ENCODE peak calls at places on chromosomes 3 and 15, in ten cellular contexts. X is IMR-90, J is HepG2, S is NB4, R is transverse colon, C is gastrocnemius medialis, K is heart left ventricle, W is body of pancreas, Q is ovary, U is adrenal gland. Z is an unnamed sample.

GRCh38 chr3:41258239-41258800 is 59.0 kb downstream of the CTNNB1 start:
- DNase-seq in S (no peak), R (no peak), X (no peak), Q (no peak), K (no peak), C (no peak), U (no peak), J (no peak), W (no peak), Z (no peak)

GRCh38 chr15:75069301-75069925 is 46.0 kb downstream of the PPCDC start:
- DNase-seq in S (peak), X (no peak), K (no peak), U (no peak), W (no peak), R (no peak), C (no peak), J (no peak), Q (no peak), Z (no peak)

GRCh38 chr3:46296826-46297225 is 54.6 kb downstream of the CCR3 start:
- DNase-seq in W (no peak), S (no peak), Q (no peak), U (no peak), J (no peak), K (no peak), X (no peak), C (no peak), R (no peak), Z (no peak)

GRCh38 chr3:165622356-165622755 is 214.9 kb downstream of the BCHE start:
- DNase-seq in U (no peak), X (no peak), Q (no peak), J (no peak), S (no peak), C (no peak), W (no peak), R (no peak), K (no peak), Z (no peak)

GRCh38 chr15:48696627-48697312 is 51.3 kb upstream of the FBN1 start:
- DNase-seq in R (no peak), X (peak), W (no peak), Q (no peak), S (peak), C (no peak), K (no peak), J (no peak), U (no peak), Z (no peak)

GRCh38 chr15:22808761-22809280 is 22.4 kb downstream of the NIPA1 start:
- DNase-seq in Q (no peak), C (no peak), X (no peak), U (no peak), K (no peak), S (no peak), J (no peak), W (no peak), R (no peak), Z (no peak)

GRCh38 chr3:99950921-99951320 is 133.3 kb downstream of the CMSS1 start:
- DNase-seq in U (no peak), Q (no peak), X (no peak), C (no peak), R (no peak), J (no peak), K (no peak), S (peak), W (no peak), Z (no peak)

GRCh38 chr15:77493324-77493907 is 72.7 kb downstream of the HMG20A start:
- DNase-seq in S (peak), W (no peak), J (no peak), R (no peak), Q (no peak), K (no peak), C (no peak), X (peak), U (no peak), Z (no peak)

GRCh38 chr15:99110581-99111320 is 5.9 kb downstream of the SYNM start:
- DNase-seq in R (no peak), X (peak), Q (no peak), S (no peak), U (no peak), W (no peak), C (peak), K (no peak), J (no peak), Z (no peak)

GRCh38 chr3:48400824-48401433 is 28.9 kb downstream of the FBXW12 start:
- DNase-seq in R (peak), U (peak), X (peak), C (peak), S (peak), J (peak), W (peak), K (peak), Q (peak), Z (peak)

GRCh38 chr3:171230857-171231256 is 204.3 kb upstream of the SLC2A2 start:
- DNase-seq in S (no peak), R (no peak), X (no peak), K (peak), Q (no peak), U (peak), C (no peak), J (no peak), W (no peak), Z (no peak)

GRCh38 chr15:48581221-48581620 is 64.3 kb downstream of the FBN1 start:
- DNase-seq in J (no peak), C (no peak), K (no peak), R (no peak), S (no peak), Q (no peak), U (no peak), W (no peak), X (no peak), Z (no peak)

GRCh38 chr3:152087153-152087552 is 181.6 kb upstream of the MBNL1 start:
- DNase-seq in W (no peak), K (no peak), U (no peak), J (no peak), R (no peak), S (no peak), C (no peak), X (no peak), Q (no peak), Z (no peak)

GRCh38 chr3:47613723-47614122 is 35.1 kb upstream of the CSPG5 start:
- DNase-seq in J (no peak), X (no peak), S (no peak), R (no peak), U (no peak), Q (no peak), W (peak), C (no peak), K (no peak), Z (no peak)

GRCh38 chr3:141707741-141708203 is 30.3 kb upstream of the RNF7 start:
- DNase-seq in C (no peak), K (no peak), R (no peak), U (no peak), J (no peak), S (no peak), Q (no peak), X (peak), W (no peak), Z (no peak)

GRCh38 chr3:24340966-24341365 is 153.7 kb downstream of the THRB start:
- DNase-seq in R (no peak), X (no peak), J (no peak), W (no peak), Q (no peak), C (no peak), K (no peak), S (no peak), U (no peak), Z (no peak)

GRCh38 chr3:112124901-112125607 is 8.0 kb downstream of the GCSAM start:
- DNase-seq in K (no peak), W (no peak), X (no peak), J (no peak), R (no peak), C (no peak), Q (no peak), U (no peak), S (no peak), Z (no peak)

GRCh38 chr3:47016934-47017435 is 37.5 kb downstream of the NBEAL2 start:
- DNase-seq in X (peak), Q (no peak), J (no peak), R (no peak), S (peak), U (peak), K (no peak), C (no peak), W (no peak), Z (peak)

GRCh38 chr3:45644063-45644462 is 45.1 kb upstream of the SACM1L start:
- DNase-seq in X (peak), Q (no peak), C (no peak), J (peak), K (no peak), W (no peak), R (no peak), U (no peak), S (no peak), Z (no peak)

DNA sequence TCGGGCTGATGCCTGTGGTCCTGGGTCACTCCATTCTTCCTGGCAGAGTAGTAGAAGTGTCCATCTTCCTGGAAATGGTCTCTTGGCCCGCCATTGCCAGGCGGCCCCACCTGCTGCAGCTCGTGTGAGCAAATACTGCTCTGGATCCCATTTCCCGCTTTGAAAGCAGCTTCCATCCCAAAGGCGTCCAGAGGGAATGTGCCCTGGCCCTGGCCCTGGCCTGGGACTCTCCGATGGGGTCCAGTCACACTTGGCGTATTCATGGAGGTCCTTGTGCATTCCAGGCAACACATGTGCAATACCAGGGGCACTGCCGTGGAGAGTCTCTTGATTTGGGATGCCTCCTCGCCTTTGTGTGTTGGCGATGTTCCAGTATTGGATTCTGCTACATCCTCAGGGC is 111.1 kb downstream of the SNRPN start:
- DNase-seq in U (no peak), Q (no peak), X (no peak), S (no peak), W (no peak), R (no peak), K (peak), C (no peak), J (no peak), Z (no peak)
- TF ChIP-seq POLR2A in U (no peak), Q (no peak), X (no peak), S (no peak), W (no peak), R (no peak), K (no peak), C (no peak), J (no peak), Z (no peak)

DNA sequence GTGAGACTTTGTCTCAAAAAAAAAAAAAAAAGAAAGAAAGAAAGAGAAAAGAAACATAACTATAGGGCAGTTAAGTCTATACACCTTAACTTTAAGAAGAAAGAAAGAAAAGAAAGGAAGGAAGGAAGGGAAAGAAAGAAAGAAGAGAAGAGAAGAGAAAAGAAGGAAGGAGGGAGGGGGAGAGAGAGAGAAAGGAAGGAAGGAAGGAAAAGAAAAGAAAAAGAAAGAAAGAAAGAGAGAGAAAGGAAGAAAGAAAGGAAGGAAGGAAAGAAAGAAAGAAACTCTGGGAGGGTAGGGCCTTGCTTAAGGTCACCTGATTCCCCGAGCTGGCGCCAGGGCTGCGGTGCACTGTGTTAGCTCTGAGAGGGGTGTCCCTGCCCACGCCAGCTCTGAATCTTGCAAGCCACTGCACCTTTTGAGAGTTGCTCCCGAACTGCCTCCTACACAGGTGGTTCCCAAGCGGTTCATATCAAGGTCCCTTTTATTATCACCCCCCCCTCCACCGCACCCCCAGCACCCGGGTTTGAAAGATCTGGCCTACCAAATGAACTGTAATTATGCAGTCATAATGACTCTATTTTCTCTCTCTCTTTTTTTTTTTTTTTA is 39.2 kb upstream of the VPS8 start:
- DNase-seq in X (no peak), Q (no peak), J (no peak), C (no peak), U (no peak), S (no peak), K (no peak), R (no peak), W (peak), Z (no peak)
- H3K4me3 ChIP-seq in X (no peak), Q (no peak), J (no peak), C (no peak), U (no peak), S (no peak), K (no peak), R (no peak), W (no peak), Z (no peak)

DNA sequence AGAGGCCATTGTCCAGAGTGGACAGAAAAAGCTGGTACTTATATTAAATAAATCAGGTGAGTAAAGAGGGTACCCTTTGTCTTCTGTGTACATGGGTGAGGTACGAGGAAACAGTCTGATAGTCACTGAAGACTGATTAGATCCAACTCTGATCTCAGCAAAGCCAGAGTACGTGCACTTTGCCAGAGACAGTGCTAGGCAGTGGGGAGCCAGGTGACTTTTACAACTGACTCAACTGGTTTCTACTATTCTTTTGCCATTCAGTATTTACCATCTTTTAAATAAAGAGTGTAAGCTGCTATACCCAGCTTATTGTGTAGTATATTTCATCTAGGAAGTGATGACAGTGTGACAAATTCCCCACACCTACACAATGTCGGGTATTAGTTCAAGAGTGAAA is 3.3 kb downstream of the GNL3 start:
- DNase-seq in Q (no peak), U (no peak), X (no peak), J (no peak), R (no peak), W (no peak), S (no peak), C (no peak), K (no peak), Z (no peak)
- TF ChIP-seq POLR2A in Q (no peak), U (no peak), X (no peak), J (no peak), R (no peak), W (no peak), S (no peak), C (no peak), K (no peak), Z (no peak)

DNA sequence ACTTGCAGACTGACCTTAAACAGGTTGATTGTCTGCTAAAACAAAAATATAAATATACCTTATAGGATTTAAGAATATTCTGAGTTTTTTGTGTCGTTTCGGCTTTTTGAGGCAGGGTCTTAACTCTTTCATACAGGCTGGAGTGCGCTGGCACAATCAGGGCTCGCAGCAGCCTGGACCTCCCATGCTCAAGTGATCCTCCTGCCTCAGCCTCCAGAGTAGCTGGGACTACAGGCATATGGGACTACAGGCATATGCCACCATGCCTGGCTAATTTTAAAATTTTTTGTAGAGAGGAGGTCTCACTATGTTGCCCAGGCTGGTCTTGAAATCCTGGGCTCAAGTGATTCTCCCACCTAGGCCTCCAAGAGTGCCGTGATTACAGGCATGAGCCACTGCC is 113.9 kb downstream of the TCF12 start:
- DNase-seq in Q (no peak), U (no peak), X (no peak), S (no peak), W (no peak), K (no peak), J (no peak), C (no peak), R (no peak), Z (no peak)
- H3K4me3 ChIP-seq in Q (no peak), U (no peak), X (no peak), S (no peak), W (no peak), K (no peak), J (no peak), C (no peak), R (no peak), Z (no peak)

Z was measured in testis.